ENCODE peak calls at places on chromosome 4, in five cellular contexts. One of them, this sample, is unnamed.
A peak's percentile ranks its signal among the peaks of the same experiment; 100 is the strongest.

GRCh38 chr4:111263836-111264235 is 641.0 kb upstream of the PITX2 start:
- DNase-seq in A549: no peak
- DNase-seq in HepG2: no peak
- DNase-seq in K562: no peak
- DNase-seq in GM12878: no peak
- DNase-seq in this sample: no peak

GRCh38 chr4:64584981-64585557 is 175.8 kb upstream of the TECRL start:
- DNase-seq in A549: peak; percentile 46
- DNase-seq in HepG2: peak; percentile 40
- DNase-seq in K562: peak; percentile 21
- DNase-seq in GM12878: no peak
- DNase-seq in this sample: peak; percentile 17

GRCh38 chr4:98745372-98745771 is 87.0 kb upstream of the TSPAN5 start:
- DNase-seq in A549: peak; percentile 30
- DNase-seq in HepG2: peak; percentile 23
- DNase-seq in K562: peak; percentile 29
- DNase-seq in GM12878: no peak
- DNase-seq in this sample: no peak

GRCh38 chr4:757111-757510 is 51.5 kb downstream of the PCGF3 start:
- DNase-seq in A549: no peak
- DNase-seq in HepG2: no peak
- DNase-seq in K562: no peak
- DNase-seq in GM12878: no peak
- DNase-seq in this sample: no peak

GRCh38 chr4:74793757-74794340 is 474 bp downstream of the BTC start:
- DNase-seq in A549: peak; percentile 66
- DNase-seq in HepG2: peak; percentile 3
- DNase-seq in K562: no peak
- DNase-seq in GM12878: no peak
- DNase-seq in this sample: peak; percentile 26

GRCh38 chr4:139645458-139645857 is 20.2 kb upstream of the MGST2 start:
- DNase-seq in A549: peak; percentile 86
- DNase-seq in HepG2: no peak
- DNase-seq in K562: no peak
- DNase-seq in GM12878: no peak
- DNase-seq in this sample: no peak

GRCh38 chr4:22336822-22337221 is 179.0 kb downstream of the ADGRA3 start:
- DNase-seq in A549: no peak
- DNase-seq in HepG2: no peak
- DNase-seq in K562: no peak
- DNase-seq in GM12878: no peak
- DNase-seq in this sample: no peak

GRCh38 chr4:150078996-150079581 is 844 bp downstream of the DCLK2 start:
- DNase-seq in A549: peak; percentile 69
- DNase-seq in HepG2: no peak
- DNase-seq in K562: no peak
- DNase-seq in GM12878: no peak
- DNase-seq in this sample: no peak

GRCh38 chr4:82515705-82516104 is 46.1 kb downstream of the TMEM150C start:
- DNase-seq in A549: no peak
- DNase-seq in HepG2: no peak
- DNase-seq in K562: no peak
- DNase-seq in GM12878: no peak
- DNase-seq in this sample: peak; percentile 94

GRCh38 chr4:7828011-7828720 is 111.5 kb downstream of the AFAP1 start:
- DNase-seq in A549: no peak
- DNase-seq in HepG2: no peak
- DNase-seq in K562: no peak
- DNase-seq in GM12878: no peak
- DNase-seq in this sample: peak; percentile 96

GRCh38 chr4:6917445-6918241 is 8.0 kb downstream of the TBC1D14 start:
- DNase-seq in A549: peak; percentile 84
- DNase-seq in HepG2: peak; percentile 95
- DNase-seq in K562: peak; percentile 75
- DNase-seq in GM12878: no peak
- DNase-seq in this sample: peak; percentile 55

GRCh38 chr4:64539234-64539849 is 130.1 kb upstream of the TECRL start:
- DNase-seq in A549: peak; percentile 54
- DNase-seq in HepG2: peak; percentile 55
- DNase-seq in K562: peak; percentile 37
- DNase-seq in GM12878: peak; percentile 13
- DNase-seq in this sample: peak; percentile 54

GRCh38 chr4:113618205-113618604 is 143.3 kb downstream of the CAMK2D start:
- DNase-seq in A549: no peak
- DNase-seq in HepG2: no peak
- DNase-seq in K562: no peak
- DNase-seq in GM12878: no peak
- DNase-seq in this sample: no peak

GRCh38 chr4:40525811-40526598 is 103.7 kb downstream of the RBM47 start:
- DNase-seq in A549: peak; percentile 82
- DNase-seq in HepG2: no peak
- DNase-seq in K562: peak; percentile 63
- DNase-seq in GM12878: no peak
- DNase-seq in this sample: no peak

GRCh38 chr4:118910221-118910620 is 21.6 kb downstream of the SYNPO2 start:
- DNase-seq in A549: no peak
- DNase-seq in HepG2: no peak
- DNase-seq in K562: no peak
- DNase-seq in GM12878: no peak
- DNase-seq in this sample: no peak

GRCh38 chr4:153114771-153115321 is 89.4 kb upstream of the TRIM2 start:
- DNase-seq in A549: peak; percentile 48
- DNase-seq in HepG2: no peak
- DNase-seq in K562: no peak
- DNase-seq in GM12878: no peak
- DNase-seq in this sample: no peak

GRCh38 chr4:80307774-80308465 is 27.6 kb upstream of the CFAP299 start:
- DNase-seq in A549: no peak
- DNase-seq in HepG2: no peak
- DNase-seq in K562: peak; percentile 35
- DNase-seq in GM12878: no peak
- DNase-seq in this sample: no peak

GRCh38 chr4:169439244-169439643 is 168.5 kb upstream of the SH3RF1 start:
- DNase-seq in A549: no peak
- DNase-seq in HepG2: no peak
- DNase-seq in K562: no peak
- DNase-seq in GM12878: no peak
- DNase-seq in this sample: peak; percentile 87

GRCh38 chr4:155478336-155478825 is 101.6 kb upstream of the MAP9 start:
- DNase-seq in A549: no peak
- DNase-seq in HepG2: no peak
- DNase-seq in K562: no peak
- DNase-seq in GM12878: no peak
- DNase-seq in this sample: no peak

GRCh38 chr4:94262163-94263016 is 54.7 kb downstream of the SMARCAD1 start:
- DNase-seq in A549: no peak
- DNase-seq in HepG2: no peak
- DNase-seq in K562: no peak
- DNase-seq in GM12878: no peak
- DNase-seq in this sample: peak; percentile 79

GRCh38 chr4:94253036-94253435 is 45.4 kb downstream of the SMARCAD1 start:
- DNase-seq in A549: peak; percentile 22
- DNase-seq in HepG2: no peak
- DNase-seq in K562: no peak
- DNase-seq in GM12878: no peak
- DNase-seq in this sample: no peak

GRCh38 chr4:94251094-94251493 is 43.4 kb downstream of the SMARCAD1 start:
- DNase-seq in A549: no peak
- DNase-seq in HepG2: no peak
- DNase-seq in K562: no peak
- DNase-seq in GM12878: no peak
- DNase-seq in this sample: no peak

GRCh38 chr4:94256144-94256783 is 48.6 kb downstream of the SMARCAD1 start:
- DNase-seq in A549: no peak
- DNase-seq in HepG2: no peak
- DNase-seq in K562: no peak
- DNase-seq in GM12878: no peak
- DNase-seq in this sample: no peak

DNA sequence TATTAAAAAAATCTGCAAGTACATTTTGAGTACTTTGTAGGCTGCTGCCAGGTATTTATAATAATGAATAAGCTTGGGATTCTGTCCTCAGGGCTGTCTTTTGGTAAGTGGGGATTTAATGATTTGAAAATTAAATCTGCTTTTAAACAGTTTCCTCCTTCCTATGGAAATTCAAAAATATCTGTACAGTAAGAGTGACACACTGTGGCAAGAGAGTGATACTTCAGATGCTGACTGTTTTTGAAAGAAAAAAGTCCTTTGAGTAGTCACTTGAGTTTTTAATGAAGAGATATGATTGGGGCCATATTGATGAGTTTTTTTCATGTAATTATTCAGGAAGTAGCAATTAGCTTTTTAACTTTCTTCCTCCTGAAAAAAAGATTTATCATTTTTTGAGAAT is 49.2 kb downstream of the SMARCAD1 start:
- DNase-seq in A549: peak; percentile 7
- DNase-seq in HepG2: peak; percentile 2
- DNase-seq in K562: no peak
- DNase-seq in GM12878: no peak
- DNase-seq in this sample: peak; percentile 17
- TF ChIP-seq CTCF in A549: peak; percentile 29
- TF ChIP-seq CTCF in HepG2: peak; percentile 36
- TF ChIP-seq CTCF in K562: no peak
- TF ChIP-seq CTCF in GM12878: peak; percentile 20
- TF ChIP-seq CTCF in this sample: no peak

DNA sequence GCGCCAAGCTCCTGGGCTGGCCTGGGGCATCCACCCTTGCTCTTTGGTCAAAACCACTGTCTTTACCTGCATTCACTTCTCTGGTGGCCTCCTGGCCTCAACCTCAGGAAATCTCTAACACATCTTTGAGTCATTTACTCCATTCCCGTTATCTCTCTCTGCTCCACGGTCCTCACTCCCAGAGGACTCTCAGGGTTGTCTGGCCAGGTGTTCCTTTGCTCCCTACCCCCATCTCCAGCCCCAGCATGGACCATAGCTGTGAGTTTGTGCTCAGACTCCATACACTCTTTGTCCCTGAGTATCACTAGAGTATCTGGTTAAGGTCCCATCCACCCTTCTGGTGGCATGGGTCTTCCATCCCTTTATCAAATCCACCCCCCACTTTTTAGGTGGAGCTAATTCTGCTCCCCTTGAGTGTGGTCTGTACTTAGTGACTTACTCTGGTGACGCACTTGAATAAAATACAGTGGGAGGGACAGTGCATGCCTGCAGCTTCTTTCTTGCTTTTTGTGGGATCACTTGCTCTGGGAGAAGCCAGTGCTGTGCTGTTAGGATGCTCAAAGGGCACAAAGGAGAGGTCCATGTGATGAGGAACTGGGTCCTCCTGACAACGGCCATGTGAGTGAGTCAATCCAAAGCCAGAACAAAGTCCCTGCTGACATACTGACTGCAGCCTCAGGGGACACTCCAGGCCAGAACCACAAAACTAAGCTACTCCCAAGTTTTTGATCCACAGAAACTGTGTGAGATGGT is 44.3 kb downstream of the IGFBP7 start:
- DNase-seq in A549: peak; percentile 51
- DNase-seq in HepG2: no peak
- DNase-seq in K562: no peak
- DNase-seq in GM12878: no peak
- DNase-seq in this sample: no peak
- H3K27ac ChIP-seq in A549: peak overlapping the region; percentile 84
- H3K27ac ChIP-seq in HepG2: no peak overlapping the region
- H3K27ac ChIP-seq in K562: no peak overlapping the region
- H3K27ac ChIP-seq in GM12878: no peak overlapping the region
- H3K27ac ChIP-seq in this sample: peak overlapping the region; percentile 65

DNA sequence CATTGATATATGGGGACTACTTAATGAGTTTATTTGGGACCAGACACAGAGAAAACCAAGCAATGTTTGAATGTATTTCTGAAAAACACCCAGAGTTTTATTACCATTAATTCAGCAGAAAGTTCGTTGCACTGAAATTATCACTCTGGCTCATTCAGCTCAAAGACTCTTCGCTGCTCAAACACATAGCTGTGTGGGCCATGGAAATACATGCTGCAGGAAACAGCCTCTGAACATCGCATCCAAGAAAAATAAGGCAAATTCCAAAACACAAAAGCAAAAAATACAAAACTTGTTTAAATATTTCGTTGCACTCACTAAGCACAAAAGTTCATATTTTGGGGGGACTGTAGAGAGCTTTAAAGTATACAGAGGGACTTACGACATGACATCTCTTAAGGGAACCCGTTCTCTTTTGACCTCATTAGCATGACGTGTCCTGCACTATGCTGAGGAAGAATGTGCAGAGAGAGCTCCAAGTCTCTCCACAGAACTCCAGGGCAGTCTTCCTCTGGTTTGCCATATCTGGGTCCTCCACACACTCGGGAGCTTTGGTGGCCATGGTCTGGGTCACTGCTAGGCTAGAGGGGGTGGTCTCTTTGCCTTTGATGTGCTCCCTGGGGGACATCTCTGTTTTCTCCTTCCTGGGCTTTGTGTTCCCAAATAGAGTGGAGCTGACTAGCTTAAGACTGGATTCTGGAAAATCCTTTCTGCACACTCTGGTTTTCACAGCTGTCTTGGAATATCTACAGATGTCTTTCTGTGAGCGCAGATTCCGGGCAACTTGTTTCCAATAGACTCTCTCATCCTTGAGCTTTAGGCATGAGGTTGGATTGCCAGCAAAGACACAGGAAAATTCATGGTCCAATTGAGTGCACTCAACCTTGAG is 2.8 kb downstream of the FGFBP1 start:
- DNase-seq in A549: no peak
- DNase-seq in HepG2: no peak
- DNase-seq in K562: no peak
- DNase-seq in GM12878: no peak
- DNase-seq in this sample: no peak
- TF ChIP-seq MYC in A549: no peak
- TF ChIP-seq MYC in HepG2: no peak
- TF ChIP-seq MYC in K562: no peak
- TF ChIP-seq MYC in GM12878: no peak
- TF ChIP-seq MYC in this sample: no peak

GRCh38 chr4:25970241-25970675 is 56.2 kb downstream of the SMIM20 start:
- DNase-seq in A549: no peak
- DNase-seq in HepG2: no peak
- DNase-seq in K562: no peak
- DNase-seq in GM12878: no peak
- DNase-seq in this sample: no peak

GRCh38 chr4:25970691-25971427 is 56.8 kb downstream of the SMIM20 start:
- DNase-seq in A549: no peak
- DNase-seq in HepG2: peak; percentile 28
- DNase-seq in K562: no peak
- DNase-seq in GM12878: no peak
- DNase-seq in this sample: no peak

GRCh38 chr4:25965629-25966028 is 51.6 kb downstream of the SMIM20 start:
- DNase-seq in A549: no peak
- DNase-seq in HepG2: no peak
- DNase-seq in K562: no peak
- DNase-seq in GM12878: no peak
- DNase-seq in this sample: no peak

GRCh38 chr4:25969374-25969773 is 55.4 kb downstream of the SMIM20 start:
- DNase-seq in A549: no peak
- DNase-seq in HepG2: no peak
- DNase-seq in K562: peak; percentile 46
- DNase-seq in GM12878: no peak
- DNase-seq in this sample: no peak

DNA sequence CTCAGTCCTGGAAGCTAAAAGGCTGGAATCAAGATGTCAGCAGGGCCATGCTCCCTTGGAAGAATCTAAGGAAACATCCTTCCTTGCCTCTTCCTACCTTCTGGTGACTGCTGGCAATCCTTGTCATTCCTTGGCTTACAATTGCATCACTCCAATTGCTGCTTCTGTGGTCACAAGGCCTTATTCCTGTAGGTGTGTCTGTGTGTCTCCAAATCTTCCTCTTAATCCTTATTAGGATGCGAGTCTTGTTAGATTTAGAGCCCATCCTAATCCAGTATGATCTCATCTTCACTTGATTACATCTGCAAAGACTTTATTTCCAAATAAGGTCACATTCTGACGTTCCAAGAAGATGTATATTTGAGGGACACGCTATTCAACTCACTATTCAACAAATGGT is 52.2 kb downstream of the SMIM20 start:
- DNase-seq in A549: no peak
- DNase-seq in HepG2: no peak
- DNase-seq in K562: no peak
- DNase-seq in GM12878: no peak
- DNase-seq in this sample: no peak
- TF ChIP-seq CTCF in A549: no peak
- TF ChIP-seq CTCF in HepG2: no peak
- TF ChIP-seq CTCF in K562: no peak
- TF ChIP-seq CTCF in GM12878: no peak
- TF ChIP-seq CTCF in this sample: no peak

This sample was measured in endothelial cell of umbilical vein.